ENCODE peak calls at places on chromosomes 11 and 22, in ten cellular contexts. P is CD8-positive, alpha-beta T cell; A is fibroblast of lung; H is WERI-Rb-1; M is BJ; N is SK-N-SH; D is lower lobe of right lung; T is left lung; I is CD8-positive, alpha-beta memory T cell; Y is upper lobe of right lung. R is an unnamed sample. For H3K36me3 and H3K27me3, the result is how much of the 10 kb centered on the place peaks cover.

GRCh38 chr22:31604746-31605705 is 57.0 kb downstream of the PISD start:
- DNase-seq in I (no peak), T (no peak), N (no peak), P (no peak), M (no peak), Y (no peak), D (peak), H (no peak), A (no peak), R (peak)

GRCh38 chr11:60871378-60872061 is 4.2 kb downstream of the ZP1 start:
- DNase-seq in D (peak), N (peak), Y (peak), I (peak), P (no peak), A (peak), M (no peak), H (peak), T (no peak), R (no peak)

GRCh38 chr22:50530857-50531545 is 1.2 kb upstream of the TYMP start:
- DNase-seq in N (no peak), A (peak), H (no peak), Y (peak), D (peak), T (peak), I (peak), P (peak), M (no peak), R (peak)

GRCh38 chr11:62543680-62544444 is 2.7 kb downstream of the AHNAK start:
- DNase-seq in H (no peak), T (no peak), D (no peak), N (no peak), I (no peak), A (no peak), P (no peak), Y (no peak), M (no peak), R (peak)

GRCh38 chr22:42039271-42039670 is 31.3 kb downstream of the NAGA start:
- DNase-seq in N (no peak), M (no peak), T (no peak), Y (no peak), D (no peak), A (no peak), H (no peak), P (no peak), I (no peak), R (no peak)

GRCh38 chr11:34869425-34869824 is 46.8 kb downstream of the APIP start:
- DNase-seq in P (no peak), H (peak), N (peak), D (no peak), T (no peak), M (no peak), Y (no peak), I (no peak), A (no peak), R (peak)

GRCh38 chr22:24977370-24978230 is 25.1 kb downstream of the KIAA1671 start:
- DNase-seq in T (peak), N (no peak), M (no peak), H (no peak), D (peak), Y (no peak), A (no peak), I (no peak), P (no peak), R (no peak)

GRCh38 chr11:23272095-23272494 is 411.8 kb upstream of the CCDC179 start:
- DNase-seq in I (no peak), T (no peak), H (no peak), D (no peak), Y (no peak), A (no peak), P (no peak), M (no peak), N (no peak), R (no peak)

GRCh38 chr22:46007848-46008261 is 30.9 kb upstream of the WNT7B start:
- DNase-seq in I (no peak), A (peak), P (no peak), N (peak), M (peak), D (peak), Y (peak), H (no peak), T (peak), R (peak)

GRCh38 chr11:43903086-43903485 is 22.5 kb downstream of the ALKBH3 start:
- DNase-seq in D (no peak), T (no peak), P (no peak), H (no peak), N (no peak), I (no peak), Y (no peak), M (no peak), A (no peak), R (no peak)

GRCh38 chr11:3866206-3866605 is 10.7 kb downstream of the STIM1 start:
- DNase-seq in I (no peak), T (peak), A (no peak), P (no peak), M (no peak), D (peak), H (no peak), N (no peak), Y (peak), R (no peak)

GRCh38 chr11:69834811-69835800 is 15.9 kb upstream of the FGF3 start:
- DNase-seq in A (peak), M (no peak), P (no peak), Y (peak), N (peak), I (no peak), H (no peak), D (no peak), T (no peak), R (peak)

GRCh38 chr11:45556851-45557707 is 108.3 kb downstream of the CHST1 start:
- DNase-seq in N (no peak), A (peak), I (no peak), Y (no peak), P (no peak), D (no peak), H (no peak), T (no peak), M (no peak), R (no peak)

GRCh38 chr11:28343304-28344233 is 235.4 kb downstream of the METTL15 start:
- DNase-seq in I (no peak), D (no peak), T (no peak), P (no peak), M (peak), H (no peak), N (no peak), Y (no peak), A (peak), R (no peak)

GRCh38 chr11:94183886-94184264 is 55.2 kb downstream of the PANX1 start:
- DNase-seq in A (peak), D (peak), H (peak), P (peak), Y (peak), T (peak), M (no peak), I (no peak), N (peak), R (peak)

GRCh38 chr22:20531404-20532181 is 24.2 kb downstream of the MED15 start:
- DNase-seq in N (peak), Y (peak), I (no peak), D (peak), H (no peak), T (peak), A (peak), P (no peak), M (no peak), R (peak)

GRCh38 chr11:45658292-45658991 is 7.0 kb downstream of the CHST1 start:
- DNase-seq in P (no peak), M (no peak), N (no peak), H (peak), A (peak), I (no peak), D (no peak), Y (peak), T (no peak), R (peak)

GRCh38 chr11:75158241-75158640 is 7.3 kb downstream of the SLCO2B1 start:
- DNase-seq in T (no peak), A (no peak), P (no peak), N (no peak), D (no peak), H (no peak), Y (no peak), M (no peak), I (no peak), R (no peak)

GRCh38 chr11:60950933-60951610 is 904 bp downstream of the SLC15A3 start:
- DNase-seq in T (peak), M (no peak), Y (peak), P (peak), I (no peak), N (no peak), A (no peak), H (no peak), D (peak), R (peak)

GRCh38 chr22:42817556-42817955 is 39.5 kb downstream of the ARFGAP3 start:
- DNase-seq in H (no peak), Y (no peak), N (no peak), A (no peak), D (no peak), P (no peak), M (no peak), I (no peak), T (no peak), R (no peak)

GRCh38 chr11:100735949-100736675 is 49.0 kb downstream of the ARHGAP42 start:
- DNase-seq in D (no peak), H (no peak), P (no peak), Y (no peak), I (no peak), M (no peak), N (no peak), T (no peak), A (peak), R (no peak)

GRCh38 chr22:29689201-29689871 is 30.5 kb upstream of the CABP7 start:
- DNase-seq in A (no peak), I (peak), T (no peak), Y (no peak), P (no peak), D (no peak), H (no peak), M (no peak), N (no peak), R (no peak)

GRCh38 chr22:31537019-31537535 is 40.7 kb downstream of the SFI1 start:
- DNase-seq in I (no peak), Y (no peak), M (no peak), P (no peak), A (no peak), N (no peak), H (no peak), D (no peak), T (no peak), R (no peak)

GRCh38 chr22:17930455-17931313 is 93.7 kb downstream of the MICAL3 start:
- DNase-seq in M (no peak), I (no peak), H (no peak), P (no peak), A (no peak), Y (no peak), N (no peak), T (no peak), D (no peak), R (no peak)

GRCh38 chr11:108853864-108854263 is 189.0 kb downstream of the DDX10 start:
- DNase-seq in Y (no peak), I (no peak), N (no peak), A (no peak), M (no peak), D (no peak), T (no peak), H (peak), P (no peak), R (no peak)

GRCh38 chr22:32880906-32881596 is 79.5 kb downstream of the TIMP3 start:
- DNase-seq in I (no peak), Y (peak), A (peak), H (peak), D (peak), N (peak), T (peak), M (no peak), P (no peak), R (peak)

GRCh38 chr11:70341881-70342429 is 56.4 kb upstream of the CTTN start:
- DNase-seq in I (no peak), D (no peak), T (no peak), N (no peak), Y (no peak), H (no peak), A (no peak), P (no peak), M (no peak), R (no peak)

GRCh38 chr22:29780781-29781676 is 13.9 kb downstream of the UQCR10 start:
- DNase-seq in P (no peak), T (no peak), M (no peak), I (no peak), H (no peak), N (peak), D (no peak), Y (no peak), A (peak), R (peak)

GRCh38 chr11:94762208-94762607 is 5.9 kb upstream of the AMOTL1 start:
- DNase-seq in A (no peak), N (no peak), M (no peak), T (no peak), D (no peak), I (no peak), P (no peak), H (peak), Y (no peak), R (peak)

GRCh38 chr11:130631119-130631518 is 182.7 kb downstream of the ADAMTS15 start:
- DNase-seq in A (peak), P (no peak), H (no peak), N (no peak), T (no peak), Y (no peak), D (no peak), I (no peak), M (peak), R (no peak)

GRCh38 chr22:38756631-38757463 is 1.0 kb upstream of the SUN2 start:
- DNase-seq in M (no peak), N (no peak), P (no peak), A (peak), D (peak), H (no peak), Y (peak), T (no peak), I (no peak), R (no peak)

GRCh38 chr11:122159173-122159701 is 43.2 kb upstream of the BLID start:
- DNase-seq in M (no peak), I (no peak), N (peak), H (no peak), Y (no peak), T (no peak), D (no peak), A (peak), P (no peak), R (no peak)
- H3K4me3 ChIP-seq in M (peak), I (no peak), N (peak), H (no peak), Y (peak), T (no peak), D (no peak), A (peak), P (no peak), R (no peak)

DNA sequence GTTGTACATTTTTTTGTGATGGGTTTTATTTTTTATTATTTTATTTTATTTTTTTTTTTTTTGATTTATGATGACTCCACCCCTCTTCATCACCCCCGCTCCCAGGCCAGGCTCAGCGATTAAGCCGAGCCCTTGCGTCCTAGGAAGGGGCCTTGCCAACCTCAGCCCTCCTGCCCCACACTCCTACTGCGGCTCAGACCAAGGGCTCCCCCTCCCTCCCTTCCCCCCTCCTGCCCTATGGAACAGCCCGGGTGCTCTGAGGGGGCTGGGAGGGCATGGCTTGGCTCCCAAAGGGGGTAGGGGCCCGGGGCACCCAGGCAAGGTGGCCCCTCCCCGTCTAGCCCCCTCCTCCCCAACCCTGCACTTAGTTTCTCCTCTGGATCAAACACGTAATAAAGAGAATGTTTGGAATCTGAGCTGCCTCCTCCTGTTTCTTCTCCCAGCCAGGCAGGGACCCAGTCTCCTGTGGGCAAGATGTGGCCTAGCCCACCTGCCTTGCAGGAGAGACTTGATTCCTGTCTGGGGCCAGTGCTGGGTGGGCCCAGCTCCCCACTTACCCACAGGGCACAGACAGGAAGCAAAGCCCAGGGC is 6.3 kb downstream of the RCOR2 start:
- DNase-seq in D (no peak), T (no peak), I (no peak), M (no peak), Y (no peak), A (no peak), P (no peak), N (peak), H (no peak), R (peak)
- H3K36me3 ChIP-seq in D (under half), T (under half), I (under half), M (under half), Y (under half), A (under half), P (under half), N (under half), H (half or more), R (under half)

GRCh38 chr11:2139118-2139490 is at the start of gene IGF2:
- DNase-seq in T (no peak), M (no peak), H (no peak), Y (no peak), N (peak), I (no peak), P (no peak), D (no peak), A (no peak), R (peak)

GRCh38 chr11:2137202-2138071 is 1.8 kb downstream of the IGF2 start:
- DNase-seq in A (peak), T (peak), N (peak), Y (no peak), D (peak), H (peak), P (no peak), I (no peak), M (peak), R (peak)

GRCh38 chr11:2136952-2137201 is 2.3 kb downstream of the IGF2 start:
- DNase-seq in P (no peak), I (no peak), Y (no peak), T (peak), M (no peak), A (no peak), H (no peak), D (no peak), N (no peak), R (peak)

GRCh38 chr11:2138436-2139117 is 612 bp downstream of the IGF2 start:
- DNase-seq in N (no peak), D (no peak), T (peak), H (no peak), M (no peak), P (no peak), Y (no peak), I (no peak), A (no peak), R (peak)

GRCh38 chr11:2138075-2138435 is 1.1 kb downstream of the IGF2 start:
- DNase-seq in T (peak), P (no peak), Y (no peak), H (no peak), A (no peak), M (no peak), D (peak), N (peak), I (no peak), R (peak)
- H3K27me3 ChIP-seq in T (half or more), P (under half), Y (half or more), H (half or more), A (under half), M (under half), D (half or more), N (under half), I (under half), R (half or more)

GRCh38 chr11:121024989-121025388 is 1.1 kb downstream of the TBCEL start:
- DNase-seq in T (no peak), A (peak), I (no peak), M (no peak), P (no peak), N (no peak), D (no peak), Y (no peak), H (no peak), R (no peak)
- H3K4me3 ChIP-seq in T (peak), A (peak), I (peak), M (peak), P (peak), N (peak), D (peak), Y (peak), H (peak), R (peak)

GRCh38 chr11:124627546-124627945 is 4.9 kb downstream of the TBRG1 start:
- DNase-seq in M (no peak), I (no peak), Y (no peak), N (no peak), H (no peak), T (no peak), P (no peak), A (no peak), D (no peak), R (no peak)
- H3K36me3 ChIP-seq in M (under half), I (half or more), Y (half or more), N (half or more), H (half or more), T (under half), P (under half), A (under half), D (half or more), R (under half)

DNA sequence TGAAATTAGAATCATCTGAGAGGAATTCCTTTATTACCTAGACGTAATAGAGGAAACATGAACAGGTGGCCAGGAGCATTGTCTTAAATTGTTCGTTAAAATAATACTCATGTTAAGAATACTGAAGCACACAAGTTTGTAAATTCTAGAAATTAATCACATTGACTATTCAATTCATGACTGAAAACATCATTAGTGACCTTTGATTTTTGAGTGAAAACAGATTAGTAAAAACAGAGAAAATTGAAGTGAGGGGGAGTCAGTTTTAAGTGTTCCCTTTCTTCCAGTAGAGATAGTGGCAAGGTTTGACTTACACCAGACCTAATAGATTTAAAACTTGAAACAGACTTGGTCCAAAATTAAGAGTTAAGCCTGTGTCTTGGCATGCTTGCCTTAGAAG is 1.4 kb downstream of the ZFP91 start:
- DNase-seq in A (no peak), D (no peak), M (no peak), T (no peak), P (no peak), Y (no peak), H (no peak), I (no peak), N (no peak), R (no peak)
- H3K27me3 ChIP-seq in A (under half), D (under half), M (under half), T (under half), P (under half), Y (under half), H (under half), I (under half), N (under half), R (under half)

GRCh38 chr11:33110083-33110482 is 51.2 kb downstream of the CSTF3 start:
- DNase-seq in M (no peak), D (no peak), I (no peak), P (no peak), Y (no peak), A (no peak), H (no peak), N (no peak), T (no peak), R (no peak)
- H3K4me3 ChIP-seq in M (no peak), D (no peak), I (no peak), P (no peak), Y (no peak), A (no peak), H (no peak), N (no peak), T (no peak), R (no peak)